ENCODE peak calls at places on chromosome 16, in four cellular contexts. V is activated gamma-delta T cell treated with Interleukin-2 at 50 U/mL for 16 hours, H is GM23248, U is HAP-1. Y is an unnamed sample.

GRCh38 chr16:9256196-9256595 is 164.8 kb downstream of the HAPSTR1 start:
- DNase-seq in V (no peak), H (peak), U (peak), Y (peak)

GRCh38 chr16:3509470-3509928 is 8.7 kb downstream of the CLUAP1 start:
- DNase-seq in V (peak), H (no peak), U (no peak), Y (no peak)

GRCh38 chr16:4962716-4963115 is 4.6 kb downstream of the SEC14L5 start:
- DNase-seq in V (no peak), H (no peak), U (no peak), Y (no peak)

GRCh38 chr16:87951550-87952538 is 610 bp downstream of the BANP start:
- DNase-seq in V (no peak), H (peak), U (no peak), Y (no peak)

GRCh38 chr16:77273815-77274214 is 74.6 kb downstream of the SYCE1L start:
- DNase-seq in V (no peak), H (no peak), U (no peak), Y (no peak)

GRCh38 chr16:30112197-30113030 is 923 bp downstream of the GDPD3 start:
- DNase-seq in V (no peak), H (peak), U (peak), Y (peak)

GRCh38 chr16:6684076-6684673 is 648.5 kb upstream of the RBFOX1 start:
- DNase-seq in V (no peak), H (peak), U (peak), Y (peak)

GRCh38 chr16:9966569-9967157 is 215.6 kb downstream of the GRIN2A start:
- DNase-seq in V (no peak), H (peak), U (no peak), Y (no peak)

GRCh38 chr16:89100601-89101302 is 7.1 kb downstream of the ACSF3 start:
- DNase-seq in V (peak), H (no peak), U (no peak), Y (no peak)

GRCh38 chr16:87305505-87306391 is 11.4 kb downstream of the C16orf95 start:
- DNase-seq in V (no peak), H (peak), U (peak), Y (no peak)

GRCh38 chr16:86243571-86244154 is 266.7 kb upstream of the FOXF1 start:
- DNase-seq in V (no peak), H (no peak), U (no peak), Y (no peak)